ENCODE peak calls at places on chromosome 6, in eight cellular contexts. D is germinal center; F is fibroblast of mammary gland; E is HTR-8/SVneo; U is NCI-H2029 treated with DMSO at 0.1 percent for 48 hours; Y is NCI-H1092; C is C1 segment of cervical spinal cord; V is CD8-positive, alpha-beta memory T cell. M is an unnamed sample.

GRCh38 chr6:163757506-163757905 is 343.0 kb downstream of the QKI start:
- DNase-seq in V (no peak), C (no peak), E (no peak), F (no peak), D (no peak), Y (no peak), U (no peak), M (no peak)

GRCh38 chr6:30844118-30844535 is 40.2 kb upstream of the DDR1 start:
- DNase-seq in E (peak; percentile 80), Y (no peak), D (no peak), U (no peak), C (no peak), V (no peak), F (no peak), M (no peak)

GRCh38 chr6:44107017-44107416 is 20.2 kb downstream of the MRPL14 start:
- DNase-seq in E (no peak), U (no peak), V (no peak), C (no peak), F (no peak), D (no peak), Y (no peak), M (no peak)

GRCh38 chr6:112227992-112228391 is 26.4 kb downstream of the LAMA4 start:
- DNase-seq in Y (no peak), V (no peak), C (no peak), D (no peak), E (no peak), F (no peak), U (no peak), M (no peak)

GRCh38 chr6:55963301-55963700 is 87.9 kb upstream of the BMP5 start:
- DNase-seq in C (no peak), V (no peak), Y (no peak), E (no peak), F (peak; percentile 47), U (no peak), D (no peak), M (no peak)

GRCh38 chr6:31083742-31084354 is 28.5 kb downstream of the C6orf15 start:
- DNase-seq in Y (no peak), D (peak; percentile 52), V (peak; percentile 11), F (peak; percentile 90), E (no peak), U (no peak), C (no peak), M (no peak)

GRCh38 chr6:51855310-51856082 is 231.9 kb downstream of the PKHD1 start:
- DNase-seq in U (peak; percentile 1), D (peak; percentile 50), F (peak; percentile 63), Y (peak; percentile 34), V (no peak), E (peak; percentile 14), C (no peak), M (peak; percentile 71)

GRCh38 chr6:108635505-108636226 is 74.9 kb downstream of the FOXO3 start:
- DNase-seq in F (no peak), V (peak; percentile 48), D (no peak), Y (no peak), E (no peak), U (no peak), C (no peak), M (no peak)

GRCh38 chr6:17621003-17621402 is 20.9 kb downstream of the FAM8A1 start:
- DNase-seq in U (no peak), E (no peak), D (no peak), V (no peak), Y (no peak), C (no peak), F (no peak), M (no peak)

GRCh38 chr6:139109558-139109957 is 25.3 kb upstream of the HECA start:
- DNase-seq in E (no peak), F (peak; percentile 55), D (no peak), C (no peak), Y (no peak), U (no peak), V (no peak), M (no peak)

GRCh38 chr6:136069119-136069518 is 181.0 kb downstream of the MTFR2 start:
- DNase-seq in D (no peak), E (peak; percentile 47), V (no peak), C (no peak), Y (no peak), U (no peak), F (peak; percentile 87), M (no peak)

GRCh38 chr6:30884521-30885480 is 482 bp downstream of the DDR1 start:
- DNase-seq in Y (no peak), U (peak; percentile 34), C (no peak), F (no peak), D (peak; percentile 68), E (no peak), V (no peak), M (peak; percentile 13)

GRCh38 chr6:15843226-15843625 is 180.4 kb upstream of the DTNBP1 start:
- DNase-seq in V (no peak), C (no peak), E (no peak), F (no peak), Y (no peak), U (no peak), D (no peak), M (no peak)

GRCh38 chr6:17869010-17869752 is 118.3 kb downstream of the KIF13A start:
- DNase-seq in C (no peak), V (no peak), F (peak; percentile 72), Y (no peak), D (no peak), E (no peak), U (no peak), M (no peak)

GRCh38 chr6:121274896-121275295 is 59.4 kb downstream of the TBC1D32 start:
- DNase-seq in V (no peak), F (peak; percentile 15), Y (no peak), E (no peak), U (no peak), D (no peak), C (no peak), M (no peak)

GRCh38 chr6:131586544-131586943 is 13.5 kb downstream of the ARG1 start:
- DNase-seq in V (no peak), D (no peak), E (no peak), C (no peak), Y (no peak), F (peak; percentile 8), U (no peak), M (no peak)

GRCh38 chr6:41036601-41037000 is 2.4 kb downstream of the UNC5CL start:
- DNase-seq in C (no peak), V (no peak), U (no peak), D (no peak), E (no peak), Y (no peak), F (no peak), M (no peak)

GRCh38 chr6:167575201-167575696 is 250.4 kb downstream of the TTLL2 start:
- DNase-seq in U (no peak), E (no peak), V (no peak), F (no peak), C (no peak), D (no peak), Y (no peak), M (no peak)

GRCh38 chr6:155949256-155949655 is 493.6 kb upstream of the NOX3 start:
- DNase-seq in F (no peak), U (no peak), C (no peak), D (no peak), V (no peak), E (no peak), Y (no peak), M (no peak)

GRCh38 chr6:160048471-160048870 is 73.1 kb upstream of the SLC22A1 start:
- DNase-seq in C (no peak), U (no peak), E (no peak), Y (no peak), F (peak; percentile 28), V (no peak), D (no peak), M (no peak)

GRCh38 chr6:125197795-125198269 is 44.3 kb downstream of the TPD52L1 start:
- DNase-seq in F (peak; percentile 85), C (no peak), D (no peak), U (peak; percentile 75), V (no peak), Y (no peak), E (peak; percentile 9), M (no peak)

GRCh38 chr6:37570801-37571200 is 71.1 kb upstream of the CCDC167 start:
- DNase-seq in Y (no peak), F (no peak), C (no peak), V (no peak), U (no peak), D (no peak), E (no peak), M (no peak)

GRCh38 chr6:129704708-129705107 is 5.3 kb downstream of the ARHGAP18 start:
- DNase-seq in E (no peak), D (no peak), Y (no peak), V (no peak), U (no peak), F (no peak), C (no peak), M (no peak)

GRCh38 chr6:144036064-144036873 is 28.2 kb upstream of the PLAGL1 start:
- DNase-seq in Y (no peak), V (no peak), F (peak; percentile 57), E (no peak), C (no peak), U (no peak), D (no peak), M (no peak)

GRCh38 chr6:40743690-40744446 is 156.7 kb upstream of the LRFN2 start:
- DNase-seq in V (no peak), E (no peak), F (no peak), D (no peak), C (no peak), Y (no peak), U (no peak), M (no peak)

GRCh38 chr6:35973670-35974222 is 50.7 kb downstream of the SLC26A8 start:
- DNase-seq in Y (no peak), E (peak; percentile 37), V (no peak), F (no peak), U (no peak), D (no peak), C (no peak), M (no peak)

GRCh38 chr6:75409928-75410327 is 83.7 kb downstream of the FILIP1 start:
- DNase-seq in U (no peak), Y (no peak), D (no peak), C (no peak), F (peak; percentile 47), E (no peak), V (no peak), M (no peak)

GRCh38 chr6:127347188-127347587 is 3.8 kb upstream of the ECHDC1 start:
- DNase-seq in D (no peak), U (no peak), E (no peak), V (no peak), C (no peak), Y (no peak), F (peak; percentile 66), M (no peak)

GRCh38 chr6:139753198-139753861 is 378.9 kb upstream of the CITED2 start:
- DNase-seq in F (no peak), E (peak; percentile 21), D (no peak), U (no peak), C (no peak), V (no peak), Y (no peak), M (no peak)

GRCh38 chr6:2633763-2634150 is 117.0 kb downstream of the MYLK4 start:
- DNase-seq in C (no peak), E (no peak), V (no peak), D (no peak), U (no peak), F (no peak), Y (no peak), M (no peak)

GRCh38 chr6:53679446-53679933 is 13.9 kb upstream of the KLHL31 start:
- DNase-seq in U (no peak), Y (no peak), F (peak; percentile 66), C (no peak), V (no peak), D (peak; percentile 15), E (peak; percentile 48), M (peak; percentile 54)

GRCh38 chr6:158879180-158879579 is 60.0 kb upstream of the EZR start:
- DNase-seq in E (no peak), D (no peak), U (no peak), F (peak; percentile 54), C (no peak), V (no peak), Y (no peak), M (no peak)

GRCh38 chr6:42694586-42694985 is 27.8 kb downstream of the PRPH2 start:
- DNase-seq in U (no peak), Y (no peak), D (no peak), F (peak; percentile 56), E (no peak), V (no peak), C (no peak), M (no peak)

GRCh38 chr6:24524329-24524728 is 29.6 kb downstream of the ALDH5A1 start:
- DNase-seq in F (no peak), U (no peak), Y (no peak), D (no peak), V (no peak), C (no peak), E (no peak), M (no peak)

M was measured in NCI-H510A treated with DMSO at 0.1 percent for 48 hours.